ENCODE peak calls at places on chromosomes 2 and 18, in six cellular contexts. E, F, U, Z, T and G are unnamed samples. For H3K27me3, the result is how much of the 10 kb centered on the place peaks cover.

GRCh38 chr2:97812916-97813315 is 99.5 kb downstream of the ZAP70 start:
- DNase-seq in E (no peak), F (no peak), U (no peak), Z (no peak), T (no peak), G (no peak)

GRCh38 chr2:151439127-151439526 is 29.4 kb downstream of the RIF1 start:
- DNase-seq in E (no peak), F (no peak), U (no peak), Z (no peak), T (no peak), G (no peak)

GRCh38 chr2:47002031-47002430 is 86.4 kb upstream of the MCFD2 start:
- DNase-seq in E (no peak), F (no peak), U (no peak), Z (no peak), T (no peak), G (no peak)

GRCh38 chr2:102256874-102257462 is 54.4 kb upstream of the IL1RL1 start:
- DNase-seq in E (no peak), F (no peak), U (no peak), Z (no peak), T (no peak), G (no peak)

GRCh38 chr18:57837917-57838548 is 34.9 kb upstream of the ATP8B1 start:
- DNase-seq in E (no peak), F (no peak), U (peak), Z (no peak), T (peak), G (peak)

GRCh38 chr18:56221195-56222065 is 417.0 kb downstream of the TXNL1 start:
- DNase-seq in E (no peak), F (no peak), U (no peak), Z (no peak), T (no peak), G (no peak)

GRCh38 chr2:160747771-160748170 is 254.2 kb upstream of the RBMS1 start:
- DNase-seq in E (no peak), F (no peak), U (peak), Z (no peak), T (no peak), G (no peak)

GRCh38 chr2:159640176-159640575 is 23.8 kb upstream of the BAZ2B start:
- DNase-seq in E (no peak), F (no peak), U (no peak), Z (no peak), T (no peak), G (no peak)

GRCh38 chr2:188383158-188383557 is 91.5 kb downstream of the GULP1 start:
- DNase-seq in E (no peak), F (no peak), U (no peak), Z (no peak), T (no peak), G (no peak)

GRCh38 chr18:49172246-49172645 is 221.5 kb upstream of the SMAD7 start:
- DNase-seq in E (no peak), F (no peak), U (no peak), Z (no peak), T (no peak), G (no peak)

GRCh38 chr2:171592026-171592555 is 69.8 kb downstream of the CYBRD1 start:
- DNase-seq in E (no peak), F (no peak), U (no peak), Z (no peak), T (no peak), G (no peak)

GRCh38 chr2:205058409-205058808 is 513.1 kb downstream of the PARD3B start:
- DNase-seq in E (no peak), F (no peak), U (no peak), Z (no peak), T (no peak), G (no peak)

GRCh38 chr2:64608867-64609228 is 44.9 kb downstream of the SERTAD2 start:
- DNase-seq in E (no peak), F (peak), U (no peak), Z (peak), T (no peak), G (no peak)

GRCh38 chr2:156279446-156279845 is 53.1 kb downstream of the NR4A2 start:
- DNase-seq in E (no peak), F (no peak), U (no peak), Z (no peak), T (no peak), G (no peak)

GRCh38 chr2:168801961-168802824 is at the start of gene NOSTRIN:
- DNase-seq in E (peak), F (no peak), U (no peak), Z (peak), T (no peak), G (no peak)

GRCh38 chr18:54696616-54697293 is 105.7 kb downstream of the DYNAP start:
- DNase-seq in E (no peak), F (no peak), U (no peak), Z (no peak), T (no peak), G (no peak)

GRCh38 chr2:48519608-48520007 is 10.3 kb upstream of the STON1 start:
- DNase-seq in E (no peak), F (no peak), U (no peak), Z (no peak), T (no peak), G (no peak)

GRCh38 chr2:118875298-118875697 is 27.9 kb upstream of the EN1 start:
- DNase-seq in E (no peak), F (no peak), U (no peak), Z (no peak), T (no peak), G (no peak)

GRCh38 chr2:229543176-229543873 is 171.0 kb downstream of the DNER start:
- DNase-seq in E (no peak), F (no peak), U (no peak), Z (no peak), T (no peak), G (no peak)
- H3K27me3 ChIP-seq in E (under half), F (under half), U (under half), Z (under half), T (under half), G (under half)

DNA sequence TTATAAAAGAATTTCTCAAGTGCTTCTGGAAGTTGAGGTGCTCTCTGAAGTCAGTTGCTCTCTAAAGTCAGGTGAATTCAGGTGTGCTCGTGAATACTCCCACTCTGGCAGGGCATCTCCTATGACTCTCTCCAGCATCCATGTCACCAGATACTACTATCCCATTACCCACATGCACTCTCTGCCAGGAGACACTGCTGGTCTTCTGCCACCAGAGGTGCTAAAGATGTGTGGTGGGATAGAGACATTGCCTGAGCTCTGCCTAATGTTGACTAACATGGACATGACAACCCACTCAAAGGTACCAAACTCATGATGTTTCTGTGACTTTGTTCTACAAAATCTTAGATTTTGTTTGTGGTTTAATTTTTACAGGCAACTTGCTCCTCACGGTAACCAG is 106.4 kb upstream of the HNRNPA3 start:
- DNase-seq in E (no peak), F (no peak), U (no peak), Z (no peak), T (no peak), G (no peak)
- TF ChIP-seq CTCF in E (no peak), F (no peak), U (peak), Z (no peak), T (peak), G (peak)

GRCh38 chr2:213237251-213237650 is 47.0 kb upstream of the SPAG16 start:
- DNase-seq in E (no peak), F (no peak), U (no peak), Z (no peak), T (no peak), G (no peak)
- H3K4me3 ChIP-seq in E (no peak), F (no peak), U (no peak), Z (no peak), T (peak), G (no peak)

DNA sequence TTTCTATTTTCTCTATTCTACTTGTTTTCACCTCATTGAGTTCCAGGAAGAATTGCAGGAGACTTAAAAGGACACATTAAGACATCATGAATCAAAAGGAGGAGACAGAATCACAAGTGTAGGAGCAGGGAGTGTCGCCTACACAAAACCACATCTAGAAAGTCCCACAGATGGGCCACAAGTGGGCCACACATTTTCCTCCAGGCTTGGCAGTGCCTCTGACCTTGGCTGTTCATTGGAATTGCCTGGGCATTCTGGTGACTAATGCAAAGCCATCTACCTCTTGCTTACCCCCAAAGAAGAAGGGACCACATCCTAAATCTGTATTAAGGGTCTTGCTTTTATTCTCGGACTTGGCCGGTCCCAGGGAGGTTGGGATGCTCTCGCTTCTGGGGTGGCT is 103.6 kb downstream of the KLHL29 start:
- DNase-seq in E (no peak), F (no peak), U (no peak), Z (no peak), T (no peak), G (no peak)
- H3K27me3 ChIP-seq in E (under half), F (under half), U (under half), Z (half or more), T (under half), G (under half)